ENCODE peak calls at places on chromosomes 4 and X, in four cellular contexts. N is choroid plexus epithelial cell, M is left ventricle myocardium inferior, H is AG10803. R is an unnamed sample.

GRCh38 chrX:55342533-55343501 is 78.1 kb upstream of the PAGE3 start:
- DNase-seq in N (peak), M (no peak), H (peak), R (no peak)

GRCh38 chr4:113614414-113614813 is 147.1 kb downstream of the CAMK2D start:
- DNase-seq in N (no peak), M (no peak), H (no peak), R (no peak)

GRCh38 chrX:125175991-125176390 is 143.7 kb upstream of the TEX13C start:
- DNase-seq in N (no peak), M (no peak), H (no peak), R (no peak)

GRCh38 chr4:57109847-57110634 is at the start of gene IGFBP7:
- DNase-seq in N (peak), M (peak), H (peak), R (no peak)

GRCh38 chr4:14607001-14607400 is 395.3 kb upstream of the CPEB2 start:
- DNase-seq in H (no peak), M (no peak), N (no peak), R (no peak)

GRCh38 chr4:157265281-157265680 is 44.8 kb downstream of the GRIA2 start:
- DNase-seq in H (no peak), M (no peak), N (peak), R (no peak)

GRCh38 chrX:137574102-137574783 is 8.3 kb downstream of the ZIC3 start:
- DNase-seq in H (no peak), N (peak), M (no peak), R (no peak)

GRCh38 chr4:104559502-104559901 is 64.8 kb upstream of the CXXC4 start:
- DNase-seq in M (no peak), H (no peak), N (no peak), R (no peak)

GRCh38 chr4:169618986-169619385 is 1.4 kb upstream of the CLCN3 start:
- DNase-seq in N (no peak), H (no peak), M (no peak), R (no peak)

GRCh38 chr4:169619518-169619957 is 840 bp upstream of the CLCN3 start:
- DNase-seq in H (peak), N (peak), M (no peak), R (no peak)

GRCh38 chr4:169621754-169622481 is 1.5 kb downstream of the CLCN3 start:
- DNase-seq in H (peak), N (peak), M (no peak), R (no peak)

GRCh38 chr4:169620846-169621228 is 459 bp downstream of the CLCN3 start:
- DNase-seq in H (no peak), M (no peak), N (peak), R (no peak)

DNA sequence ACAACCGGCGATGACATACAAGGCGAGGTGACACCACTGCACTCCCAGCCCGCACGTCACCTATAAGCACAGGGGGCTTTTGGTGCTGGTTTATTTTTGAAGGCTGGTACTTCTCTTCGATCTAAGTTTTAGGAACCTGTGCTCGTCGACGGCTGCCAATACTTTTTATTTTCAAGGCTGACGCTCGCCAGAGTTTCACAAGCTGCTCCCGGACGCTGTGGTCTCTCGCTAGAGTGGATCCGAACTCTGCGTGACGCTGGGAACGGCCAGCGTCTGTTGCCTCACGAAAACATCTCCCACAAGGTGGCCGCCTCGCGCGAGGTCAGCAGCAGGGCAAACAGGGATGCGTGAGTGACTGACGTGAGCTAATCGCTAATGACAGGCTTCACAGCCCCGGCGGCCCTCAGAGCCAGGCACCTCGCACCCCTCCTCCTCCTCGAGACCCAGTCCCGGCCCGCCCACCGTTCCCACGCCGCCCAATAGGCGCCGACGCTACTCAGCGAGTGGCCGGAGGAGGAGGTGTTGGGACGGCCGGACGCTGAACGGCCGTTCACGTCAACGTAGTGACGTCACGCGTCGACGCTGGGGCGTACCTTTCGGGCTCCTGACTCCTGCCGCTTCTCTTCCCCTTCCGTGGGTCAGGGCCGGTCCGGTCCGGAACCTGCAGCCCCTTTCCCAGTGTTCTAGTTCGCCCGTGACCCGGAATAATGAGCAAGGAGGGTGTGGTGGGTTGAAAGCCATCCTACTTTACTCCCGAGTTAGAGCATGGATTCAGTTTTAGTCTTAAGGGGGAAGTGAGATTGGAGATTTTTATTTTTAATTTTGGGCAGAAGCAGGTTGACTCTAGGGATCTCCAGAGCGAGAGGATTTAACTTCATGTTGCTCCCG is at the start of gene CLCN3:
- DNase-seq in H (peak), N (peak), M (peak), R (peak)
- TF ChIP-seq CTCF in H (peak), N (peak), M (no peak), R (peak)

GRCh38 chr4:84734037-84734436 is 151.1 kb downstream of the CDS1 start:
- DNase-seq in N (no peak), M (no peak), H (no peak), R (no peak)

GRCh38 chr4:84738622-84739021 is 155.7 kb downstream of the CDS1 start:
- DNase-seq in H (no peak), N (no peak), M (no peak), R (no peak)

GRCh38 chr4:84733343-84734033 is 150.6 kb downstream of the CDS1 start:
- DNase-seq in M (peak), N (no peak), H (no peak), R (no peak)

GRCh38 chr4:84740071-84740470 is 157.1 kb downstream of the CDS1 start:
- DNase-seq in M (no peak), N (no peak), H (no peak), R (no peak)

GRCh38 chr4:84737656-84738055 is 154.7 kb downstream of the CDS1 start:
- DNase-seq in N (no peak), H (no peak), M (no peak), R (no peak)
- H3K4me3 ChIP-seq in N (no peak), H (no peak), M (no peak), R (no peak)

GRCh38 chr4:3849140-3849539 is 83.0 kb downstream of the ADRA2C start:
- DNase-seq in M (no peak), N (no peak), H (no peak), R (no peak)
- TF ChIP-seq CTCF in M (no peak), N (no peak), H (no peak), R (no peak)

GRCh38 chr4:64157397-64157796 is 251.9 kb downstream of the TECRL start:
- DNase-seq in N (no peak), M (no peak), H (no peak), R (no peak)

GRCh38 chr4:64156253-64156652 is 253.0 kb downstream of the TECRL start:
- DNase-seq in H (no peak), N (no peak), M (no peak), R (no peak)

GRCh38 chr4:64158648-64159326 is 250.5 kb downstream of the TECRL start:
- DNase-seq in M (no peak), H (peak), N (peak), R (peak)
- H3K4me3 ChIP-seq in M (peak), H (peak), N (peak), R (no peak)

GRCh38 chr4:67907650-67908049 is 23.8 kb upstream of the TMPRSS11D start:
- DNase-seq in N (no peak), H (no peak), M (no peak), R (no peak)

GRCh38 chr4:67911128-67911527 is 27.3 kb upstream of the TMPRSS11D start:
- DNase-seq in M (no peak), H (no peak), N (no peak), R (no peak)

GRCh38 chr4:67911638-67912037 is 27.8 kb upstream of the TMPRSS11D start:
- DNase-seq in M (no peak), H (no peak), N (no peak), R (no peak)

GRCh38 chr4:67912051-67912450 is 28.2 kb upstream of the TMPRSS11D start:
- DNase-seq in N (no peak), M (no peak), H (no peak), R (no peak)

GRCh38 chr4:67909910-67910905 is 26.4 kb upstream of the TMPRSS11D start:
- DNase-seq in N (peak), M (no peak), H (peak), R (no peak)
- TF ChIP-seq CTCF in N (peak), M (peak), H (peak), R (peak)